ENCODE peak calls at places on chromosomes 5 and 9, in eight cellular contexts. Q is iPS-NIHi11, J is GM18507, G is GM23338, Z is A172, F is HT1080, P is NCI-H146, I is Kasumi-1. T is an unnamed sample.

GRCh38 chr5:88675758-88676636 is 207.0 kb downstream of the MEF2C start:
- DNase-seq in Q (peak), J (no peak), Z (peak), P (peak), F (no peak), G (peak), I (peak), T (no peak)

GRCh38 chr5:102998224-102998623 is 121.7 kb downstream of the GIN1 start:
- DNase-seq in Z (no peak), F (no peak), I (no peak), Q (no peak), P (peak), G (no peak), J (no peak), T (no peak)

GRCh38 chr9:70901741-70902140 is 219.7 kb downstream of the TRPM3 start:
- DNase-seq in Z (no peak), Q (no peak), P (no peak), I (no peak), J (no peak), G (no peak), F (no peak), T (no peak)

GRCh38 chr9:97384406-97385262 is 27.3 kb upstream of the TDRD7 start:
- DNase-seq in G (peak), F (no peak), I (no peak), Q (no peak), J (no peak), Z (no peak), P (no peak), T (no peak)

GRCh38 chr9:127133739-127134167 is 11.3 kb upstream of the ANGPTL2 start:
- DNase-seq in Z (peak), F (no peak), J (no peak), G (peak), Q (peak), I (no peak), P (no peak), T (no peak)

GRCh38 chr9:12878342-12878978 is 103.6 kb downstream of the LURAP1L start:
- DNase-seq in P (peak), G (no peak), Q (no peak), Z (no peak), F (peak), I (no peak), J (no peak), T (no peak)

GRCh38 chr5:178387856-178388190 is 155.2 kb upstream of the PHYKPL start:
- DNase-seq in G (no peak), J (no peak), Q (no peak), F (no peak), I (no peak), Z (no peak), P (no peak), T (no peak)

GRCh38 chr5:6633469-6634326 is 458 bp downstream of the SRD5A1 start:
- DNase-seq in G (peak), F (no peak), J (no peak), I (no peak), Z (peak), Q (peak), P (peak), T (peak)

GRCh38 chr5:88683506-88684135 is 199.4 kb downstream of the MEF2C start:
- DNase-seq in J (no peak), P (peak), I (no peak), F (no peak), G (peak), Q (peak), Z (no peak), T (no peak)

GRCh38 chr5:140821375-140822280 is at the start of gene PCDHA5:
- DNase-seq in Z (no peak), J (no peak), G (peak), P (no peak), Q (peak), I (no peak), F (peak), T (no peak)

GRCh38 chr5:74409737-74410136 is 230.8 kb downstream of the ENC1 start:
- DNase-seq in F (no peak), Q (no peak), Z (no peak), G (no peak), I (no peak), J (no peak), P (no peak), T (no peak)

GRCh38 chr9:20022410-20022809 is 233.6 kb upstream of the SLC24A2 start:
- DNase-seq in I (no peak), F (peak), Q (no peak), G (no peak), J (no peak), Z (peak), P (no peak), T (no peak)

GRCh38 chr9:2567922-2568321 is 53.7 kb upstream of the VLDLR start:
- DNase-seq in Z (no peak), J (no peak), P (no peak), Q (no peak), G (no peak), I (no peak), F (no peak), T (no peak)

GRCh38 chr5:178330791-178331404 is 98.3 kb upstream of the PHYKPL start:
- DNase-seq in F (no peak), P (no peak), Z (no peak), I (peak), J (no peak), G (no peak), Q (no peak), T (no peak)

GRCh38 chr9:134331186-134332025 is 5.2 kb downstream of the RXRA start:
- DNase-seq in F (no peak), I (no peak), G (no peak), Q (no peak), Z (no peak), P (no peak), J (no peak), T (no peak)

GRCh38 chr5:142748568-142749249 is 21.5 kb upstream of the ARHGAP26 start:
- DNase-seq in P (peak), Z (peak), G (peak), I (peak), F (peak), Q (peak), J (no peak), T (no peak)

GRCh38 chr9:120344230-120344629 is 235.7 kb downstream of the CDK5RAP2 start:
- DNase-seq in Z (peak), P (no peak), G (no peak), J (no peak), I (no peak), Q (no peak), F (peak), T (no peak)

GRCh38 chr5:137822158-137822764 is 45.4 kb upstream of the MYOT start:
- DNase-seq in I (peak), P (peak), J (peak), Q (peak), Z (peak), F (peak), G (peak), T (no peak)

GRCh38 chr5:59732301-59732700 is 161.2 kb downstream of the PDE4D start:
- DNase-seq in J (no peak), Q (no peak), F (no peak), Z (no peak), P (no peak), G (peak), I (no peak), T (no peak)

GRCh38 chr9:127578952-127579853 is 32.9 kb upstream of the STXBP1 start:
- DNase-seq in P (peak), Q (peak), Z (peak), F (peak), G (peak), J (no peak), I (peak), T (peak)

GRCh38 chr5:125696762-125697161 is 726.4 kb upstream of the GRAMD2B start:
- DNase-seq in I (no peak), F (peak), Q (no peak), Z (peak), J (no peak), P (peak), G (no peak), T (no peak)

GRCh38 chr9:108673386-108673785 is 182.4 kb downstream of the ACTL7B start:
- DNase-seq in G (no peak), I (no peak), Q (no peak), F (peak), J (no peak), P (no peak), Z (no peak), T (no peak)

GRCh38 chr9:37104183-37104889 is 16.0 kb upstream of the ZCCHC7 start:
- DNase-seq in Q (no peak), P (no peak), F (peak), G (no peak), J (no peak), Z (peak), I (peak), T (no peak)

GRCh38 chr5:180494510-180495181 is 467 bp downstream of the CNOT6 start:
- DNase-seq in G (peak), Q (peak), J (peak), P (peak), F (no peak), Z (no peak), I (no peak), T (no peak)

GRCh38 chr5:179128041-179128365 is 67.8 kb downstream of the ZNF354C start:
- DNase-seq in F (no peak), Z (no peak), G (no peak), J (no peak), P (no peak), I (no peak), Q (no peak), T (no peak)

GRCh38 chr9:96109718-96110351 is 192.1 kb downstream of the HSD17B3 start:
- DNase-seq in Z (peak), I (no peak), Q (no peak), P (no peak), F (peak), G (no peak), J (no peak), T (no peak)

GRCh38 chr9:122095010-122095767 is 2.1 kb upstream of the TTLL11 start:
- DNase-seq in I (peak), G (peak), Q (no peak), F (peak), Z (peak), P (peak), J (no peak), T (peak)

GRCh38 chr5:93164690-93165089 is 416.3 kb downstream of the NR2F1-AS1 start:
- DNase-seq in J (no peak), F (peak), G (no peak), I (no peak), Q (no peak), Z (peak), P (no peak), T (no peak)

GRCh38 chr5:134846641-134846960 is 833 bp downstream of the C5orf24 start:
- DNase-seq in Z (no peak), J (no peak), Q (no peak), P (peak), I (peak), G (no peak), F (no peak), T (no peak)

GRCh38 chr5:159768243-159768642 is 148.0 kb upstream of the ADRA1B start:
- DNase-seq in G (peak), P (no peak), Q (peak), F (no peak), J (no peak), Z (no peak), I (no peak), T (no peak)

GRCh38 chr5:14449052-14449661 is 132.4 kb upstream of the OTULINL start:
- DNase-seq in P (no peak), I (no peak), G (no peak), J (no peak), F (peak), Q (no peak), Z (peak), T (no peak)

GRCh38 chr5:115296130-115296997 is at the start of gene CCDC112:
- DNase-seq in J (peak), Z (peak), Q (peak), G (peak), F (peak), I (peak), P (peak), T (peak)

GRCh38 chr5:73625905-73626811 is at the start of gene ARHGEF28:
- DNase-seq in G (peak), J (peak), F (peak), I (no peak), P (peak), Z (peak), Q (peak), T (no peak)

GRCh38 chr5:64900618-64901017 is 131.9 kb downstream of the CWC27 start:
- DNase-seq in Z (no peak), G (no peak), I (no peak), F (no peak), Q (no peak), P (peak), J (no peak), T (no peak)

GRCh38 chr5:158736134-158736533 is 363.6 kb downstream of the EBF1 start:
- DNase-seq in F (no peak), G (no peak), P (no peak), Z (no peak), J (no peak), I (no peak), Q (no peak), T (no peak)